ENCODE peak calls at places on chromosome 15, in five cellular contexts. W is left ventricle myocardium inferior, A is neural crest cell, K is PC-3, G is fibroblast of lung. C is an unnamed sample.

GRCh38 chr15:50227076-50227475 is 38.5 kb downstream of the HDC start:
- DNase-seq in W (no peak), A (no peak), K (peak; percentile 23), G (peak; percentile 88), C (no peak)

GRCh38 chr15:92780816-92781215 is 119.3 kb upstream of the CHD2 start:
- DNase-seq in W (no peak), A (no peak), K (no peak), G (no peak), C (no peak)

GRCh38 chr15:39680868-39681267 is 100.0 kb downstream of the THBS1 start:
- DNase-seq in W (no peak), A (no peak), K (no peak), G (peak; percentile 81), C (no peak)

GRCh38 chr15:88708256-88709054 is 69.6 kb downstream of the ISG20 start:
- DNase-seq in W (no peak), A (no peak), K (no peak), G (no peak), C (no peak)

GRCh38 chr15:83709246-83709645 is 55.3 kb downstream of the ADAMTSL3 start:
- DNase-seq in W (no peak), A (no peak), K (peak; percentile 80), G (peak; percentile 71), C (no peak)

GRCh38 chr15:63414474-63415201 is 33.0 kb upstream of the CA12 start:
- DNase-seq in W (no peak), A (no peak), K (no peak), G (no peak), C (no peak)

GRCh38 chr15:90956551-90957104 is 1.9 kb downstream of the RCCD1 start:
- DNase-seq in W (peak; percentile 80), A (peak; percentile 75), K (peak; percentile 81), G (peak; percentile 69), C (peak; percentile 94)

GRCh38 chr15:71278989-71279756 is 163.9 kb downstream of the THSD4 start:
- DNase-seq in W (no peak), A (no peak), K (peak; percentile 95), G (peak; percentile 98), C (no peak)

GRCh38 chr15:30921781-30922371 is 18.2 kb downstream of the FAN1 start:
- DNase-seq in W (peak; percentile 74), A (no peak), K (no peak), G (peak; percentile 36), C (no peak)

GRCh38 chr15:64636101-64636500 is 139.3 kb downstream of the RBPMS2 start:
- DNase-seq in W (no peak), A (no peak), K (no peak), G (peak; percentile 19), C (no peak)

GRCh38 chr15:68207176-68207935 is 2.2 kb upstream of the CALML4 start:
- DNase-seq in W (no peak), A (no peak), K (no peak), G (no peak), C (no peak)

GRCh38 chr15:52140646-52141045 is 28.1 kb upstream of the BCL2L10 start:
- DNase-seq in W (no peak), A (no peak), K (no peak), G (no peak), C (no peak)

GRCh38 chr15:73926191-73927002 is at the start of gene LOXL1:
- DNase-seq in W (peak; percentile 79), A (peak; percentile 61), K (peak; percentile 56), G (peak; percentile 95), C (peak; percentile 91)

GRCh38 chr15:31487811-31488436 is 161.3 kb downstream of the KLF13 start:
- DNase-seq in W (no peak), A (no peak), K (peak; percentile 27), G (peak; percentile 10), C (peak; percentile 34)

GRCh38 chr15:61367953-61368352 is 138.9 kb upstream of the RORA start:
- DNase-seq in W (no peak), A (no peak), K (no peak), G (no peak), C (no peak)

GRCh38 chr15:65355173-65355982 is 22.4 kb downstream of the IGDCC3 start:
- DNase-seq in W (no peak), A (peak; percentile 77), K (no peak), G (no peak), C (no peak)

GRCh38 chr15:50979041-50979440 is 70.6 kb downstream of the AP4E1 start:
- DNase-seq in W (no peak), A (no peak), K (no peak), G (peak; percentile 82), C (no peak)

GRCh38 chr15:40192942-40193341 is 32.1 kb downstream of the BUB1B start:
- DNase-seq in W (no peak), A (no peak), K (no peak), G (peak; percentile 76), C (no peak)

GRCh38 chr15:70209499-70209898 is 111.8 kb upstream of the TLE3 start:
- DNase-seq in W (no peak), A (no peak), K (no peak), G (no peak), C (no peak)

GRCh38 chr15:70212288-70212962 is 114.7 kb upstream of the TLE3 start:
- DNase-seq in W (no peak), A (no peak), K (no peak), G (peak; percentile 77), C (no peak)

GRCh38 chr15:70208332-70208731 is 110.6 kb upstream of the TLE3 start:
- DNase-seq in W (no peak), A (no peak), K (no peak), G (no peak), C (no peak)

GRCh38 chr15:70210076-70210475 is 112.4 kb upstream of the TLE3 start:
- DNase-seq in W (no peak), A (no peak), K (no peak), G (no peak), C (no peak)

GRCh38 chr15:70210538-70210937 is 112.8 kb upstream of the TLE3 start:
- DNase-seq in W (no peak), A (no peak), K (no peak), G (no peak), C (no peak)
- TF ChIP-seq CTCF in W (no peak), A (no peak), K (no peak), G (peak; percentile 9), C (no peak)

DNA sequence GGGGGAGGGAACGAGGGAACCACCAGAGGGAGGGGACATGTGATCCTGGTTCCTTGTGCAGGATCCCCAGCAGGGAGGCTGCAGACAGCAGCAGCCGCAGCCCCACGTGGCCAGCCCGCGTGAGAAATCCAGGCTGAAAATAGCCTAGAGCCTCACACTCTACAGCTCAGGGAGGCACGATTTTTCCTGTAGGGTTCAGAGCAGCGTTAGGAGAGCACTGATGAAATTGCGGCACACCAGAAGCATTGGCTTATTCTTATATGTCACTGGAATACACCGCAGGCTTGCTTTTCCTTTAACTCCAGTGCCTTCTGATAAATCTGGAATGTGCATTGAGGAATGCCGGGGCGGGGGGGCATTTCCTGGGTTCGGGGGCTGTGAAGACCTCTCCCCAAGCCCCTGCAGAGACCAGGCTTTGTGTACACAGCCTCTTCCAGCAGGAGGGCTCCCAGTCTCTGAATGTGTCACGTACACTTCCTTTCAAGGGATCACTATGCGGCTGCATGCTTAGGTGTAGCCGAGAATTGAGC is 193.0 kb downstream of the ATP10A start:
- DNase-seq in W (peak; percentile 69), A (peak; percentile 41), K (no peak), G (peak; percentile 55), C (peak; percentile 93)
- TF ChIP-seq CTCF in W (no peak), A (no peak), K (no peak), G (no peak), C (peak; percentile 15)

DNA sequence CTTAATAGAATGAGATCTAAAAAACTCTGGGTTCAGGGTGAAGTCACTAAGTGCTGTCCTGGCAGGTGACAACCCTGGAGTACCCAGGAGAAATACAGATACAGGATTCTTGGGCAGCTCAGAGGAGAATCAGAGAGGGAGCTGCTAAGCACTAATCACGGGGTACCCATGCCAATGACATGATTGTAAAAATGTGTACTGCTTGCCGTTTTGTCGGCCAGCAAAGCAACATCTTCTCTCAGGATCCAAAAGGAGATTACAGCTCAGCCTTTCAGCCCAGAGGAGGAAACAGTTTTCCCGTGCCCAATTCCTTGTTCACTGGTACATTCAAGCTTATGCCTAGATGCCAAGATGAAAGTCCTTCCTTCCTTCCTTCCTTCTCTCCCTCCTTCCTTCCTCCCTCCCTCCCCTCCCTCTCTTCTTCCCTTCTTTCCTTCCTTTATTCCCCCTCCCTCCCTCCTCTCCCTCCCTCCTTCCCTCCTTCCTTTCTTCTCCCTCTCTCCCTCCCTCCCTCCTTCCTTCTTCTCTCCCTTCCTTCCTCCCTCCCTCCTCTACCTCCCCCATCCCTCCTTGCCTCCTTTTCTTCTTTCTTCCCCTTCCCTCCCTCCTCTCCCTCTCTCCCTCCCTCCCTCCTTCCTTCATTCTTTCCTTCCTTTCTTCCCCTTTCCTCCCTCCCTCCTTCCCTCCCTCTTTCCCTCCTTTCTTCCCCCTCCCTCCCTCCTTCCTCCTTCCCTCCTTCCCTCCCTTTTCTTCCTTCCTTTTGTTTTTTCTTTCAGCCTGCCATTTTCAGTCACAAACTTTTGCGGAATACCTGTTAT is 4.1 kb upstream of the MINAR1 start:
- DNase-seq in W (no peak), A (no peak), K (no peak), G (no peak), C (no peak)
- TF ChIP-seq CTCF in W (no peak), A (no peak), K (no peak), G (no peak), C (no peak)

GRCh38 chr15:100873029-100873677 is 6.5 kb upstream of the ALDH1A3 start:
- DNase-seq in W (no peak), A (peak; percentile 56), K (peak; percentile 96), G (peak; percentile 74), C (no peak)
- TF ChIP-seq CTCF in W (peak; percentile 92), A (peak; percentile 84), K (peak; percentile 81), G (peak; percentile 96), C (peak; percentile 84)

GRCh38 chr15:86076468-86076867 is 3.2 kb upstream of the AGBL1 start:
- DNase-seq in W (no peak), A (no peak), K (no peak), G (no peak), C (no peak)
- TF ChIP-seq CTCF in W (no peak), A (no peak), K (no peak), G (no peak), C (no peak)

GRCh38 chr15:100759698-100760356 is 119.8 kb upstream of the ALDH1A3 start:
- DNase-seq in W (no peak), A (no peak), K (peak; percentile 73), G (peak; percentile 75), C (no peak)

GRCh38 chr15:100761253-100761935 is 118.2 kb upstream of the ALDH1A3 start:
- DNase-seq in W (no peak), A (no peak), K (no peak), G (no peak), C (no peak)

GRCh38 chr15:100762289-100762688 is 117.3 kb upstream of the ALDH1A3 start:
- DNase-seq in W (no peak), A (no peak), K (no peak), G (no peak), C (no peak)

GRCh38 chr15:100759116-100759515 is 120.5 kb upstream of the ALDH1A3 start:
- DNase-seq in W (no peak), A (no peak), K (no peak), G (peak; percentile 78), C (no peak)

GRCh38 chr15:100760357-100760903 is 119.2 kb upstream of the ALDH1A3 start:
- DNase-seq in W (no peak), A (no peak), K (peak; percentile 17), G (no peak), C (no peak)
- TF ChIP-seq CTCF in W (no peak), A (no peak), K (no peak), G (no peak), C (no peak)